ENCODE peak calls at places on chromosome X, in five cellular contexts. P, W, I, M and U are unnamed samples.

GRCh38 chrX:108223606-108224005 is 132.0 kb downstream of the ATG4A start:
- DNase-seq in I (no peak), W (no peak), M (no peak), P (no peak), U (no peak)

GRCh38 chrX:9573282-9574106 is 108.6 kb downstream of the TBL1X start:
- DNase-seq in P (no peak), W (no peak), I (no peak), M (no peak), U (no peak)

GRCh38 chrX:154417157-154417556 is 5.8 kb downstream of the TAFAZZIN start:
- DNase-seq in I (no peak), W (no peak), P (no peak), M (no peak), U (no peak)

GRCh38 chrX:130139474-130140201 is 26.0 kb downstream of the AIFM1 start:
- DNase-seq in M (no peak), P (no peak), I (no peak), W (no peak), U (no peak)

GRCh38 chrX:17692709-17693346 is 44.5 kb upstream of the SCML1 start:
- DNase-seq in M (no peak), I (no peak), W (no peak), P (peak), U (no peak)

GRCh38 chrX:41667631-41668030 is 21.1 kb upstream of the GPR34 start:
- DNase-seq in I (no peak), M (no peak), W (no peak), P (no peak), U (no peak)

GRCh38 chrX:10011991-10012390 is 44.8 kb downstream of the CLDN34 start:
- DNase-seq in I (no peak), M (no peak), P (no peak), W (peak), U (no peak)

GRCh38 chrX:82742351-82742750 is 765.7 kb upstream of the POU3F4 start:
- DNase-seq in W (no peak), M (no peak), I (no peak), P (no peak), U (no peak)

GRCh38 chrX:122113376-122113775 is 1066.0 kb downstream of the GLUD2 start:
- DNase-seq in I (no peak), P (no peak), W (no peak), M (no peak), U (no peak)

GRCh38 chrX:152632445-152633097 is 5.1 kb upstream of the GABRQ start:
- DNase-seq in M (peak), P (no peak), I (no peak), W (no peak), U (peak)

GRCh38 chrX:14948701-14949100 is 75.5 kb downstream of the MOSPD2 start:
- DNase-seq in W (no peak), M (no peak), P (no peak), I (no peak), U (no peak)

GRCh38 chrX:56995271-56995994 is at the start of gene SPIN3:
- DNase-seq in P (no peak), W (peak), I (no peak), M (peak), U (peak)

GRCh38 chrX:37912286-37912685 is 64.9 kb upstream of the DYNLT3 start:
- DNase-seq in P (no peak), M (no peak), I (no peak), W (no peak), U (no peak)

GRCh38 chrX:51641421-51642021 is 22.8 kb upstream of the CENPVL3 start:
- DNase-seq in I (no peak), W (no peak), P (peak), M (no peak), U (no peak)

GRCh38 chrX:53239474-53239873 is 14.5 kb upstream of the KDM5C start:
- DNase-seq in I (no peak), P (no peak), M (no peak), W (no peak), U (no peak)

GRCh38 chrX:153766871-153767673 is 3.0 kb downstream of the PLXNB3 start:
- DNase-seq in P (no peak), W (peak), I (no peak), M (no peak), U (no peak)

GRCh38 chrX:131792789-131793462 is 230.2 kb upstream of the STK26 start:
- DNase-seq in P (no peak), M (no peak), W (no peak), I (no peak), U (peak)